ENCODE peak calls at places on chromosomes 11 and 22, in five cellular contexts. S, I, K, T and M are unnamed samples.

GRCh38 chr22:44191036-44191454 is 10.3 kb downstream of the PARVG start:
- DNase-seq in K (no peak), I (peak; percentile 60), T (no peak), S (no peak), M (peak; percentile 40)

GRCh38 chr11:10692716-10693115 is 839 bp downstream of the IRAG1 start:
- DNase-seq in I (no peak), S (no peak), K (no peak), T (no peak), M (no peak)

GRCh38 chr22:19376971-19377370 is 54.6 kb downstream of the HIRA start:
- DNase-seq in K (no peak), T (no peak), S (no peak), I (no peak), M (no peak)

GRCh38 chr11:4063348-4063747 is 31.3 kb upstream of the RRM1 start:
- DNase-seq in I (no peak), K (no peak), S (no peak), T (no peak), M (no peak)

GRCh38 chr11:68950268-68950667 is 30.5 kb downstream of the MRGPRD start:
- DNase-seq in K (no peak), I (peak; percentile 40), T (peak; percentile 31), S (peak; percentile 15), M (peak; percentile 4)

GRCh38 chr11:116353517-116353916 is 419.3 kb downstream of the BUD13 start:
- DNase-seq in T (no peak), K (no peak), S (no peak), I (no peak), M (no peak)

GRCh38 chr22:29827091-29827490 is 11.0 kb downstream of the ASCC2 start:
- DNase-seq in S (no peak), K (no peak), T (no peak), I (no peak), M (no peak)

GRCh38 chr22:23786261-23786710 is 480 bp upstream of the SMARCB1 start:
- DNase-seq in I (no peak), T (no peak), S (no peak), K (peak; percentile 54), M (peak; percentile 17)

GRCh38 chr11:107565219-107565937 is at the start of gene ALKBH8:
- DNase-seq in T (peak; percentile 71), K (peak; percentile 91), I (peak; percentile 67), S (peak; percentile 85), M (peak; percentile 63)

GRCh38 chr11:72609451-72609850 is 64.8 kb downstream of the PDE2A start:
- DNase-seq in K (no peak), T (no peak), I (no peak), S (no peak), M (no peak)

GRCh38 chr11:117600976-117601708 is 195.9 kb downstream of the DSCAML1 start:
- DNase-seq in T (no peak), I (no peak), K (no peak), S (no peak), M (no peak)